ENCODE peak calls at places on chromosome 1, in eight cellular contexts. A is HepG2, M is GM23338, F is endothelial cell of umbilical vein, B is HCT116, N is K562, H is GM12878, Y is H1. X is an unnamed sample.

GRCh38 chr1:100538935-100539835 is 1.2 kb downstream of the GPR88 start:
- DNase-seq in A (no peak), M (peak; percentile 68), F (peak; percentile 32), B (no peak), N (no peak), H (no peak), Y (peak; percentile 71), X (no peak)

GRCh38 chr1:39639333-39640130 is at the start of gene HEYL:
- DNase-seq in A (peak; percentile 40), M (peak; percentile 92), F (no peak), B (peak; percentile 65), N (peak; percentile 97), H (no peak), Y (peak; percentile 94), X (no peak)

GRCh38 chr1:204706838-204707509 is 21.4 kb upstream of the LRRN2 start:
- DNase-seq in A (no peak), M (peak; percentile 84), F (no peak), B (no peak), N (no peak), H (no peak), Y (peak; percentile 69), X (no peak)

GRCh38 chr1:243268284-243268653 is 12.4 kb downstream of the SDCCAG8 start:
- DNase-seq in A (no peak), M (no peak), F (peak; percentile 92), B (peak; percentile 84), N (no peak), H (no peak), Y (no peak), X (no peak)

GRCh38 chr1:229156819-229157218 is 114.1 kb upstream of the RAB4A start:
- DNase-seq in A (peak; percentile 58), M (peak; percentile 50), F (no peak), B (peak; percentile 18), N (no peak), H (no peak), Y (no peak), X (no peak)

GRCh38 chr1:163766537-163766936 is 444.8 kb downstream of the NUF2 start:
- DNase-seq in A (no peak), M (no peak), F (no peak), B (no peak), N (no peak), H (no peak), Y (no peak), X (no peak)

GRCh38 chr1:47785561-47786271 is 211.5 kb downstream of the TRABD2B start:
- DNase-seq in A (peak; percentile 41), M (peak; percentile 60), F (no peak), B (no peak), N (no peak), H (no peak), Y (peak; percentile 53), X (no peak)

GRCh38 chr1:94044290-94044790 is 76.6 kb downstream of the ABCA4 start:
- DNase-seq in A (peak; percentile 66), M (no peak), F (peak; percentile 65), B (no peak), N (no peak), H (no peak), Y (no peak), X (no peak)

GRCh38 chr1:67052741-67053534 is 1.0 kb downstream of the SLC35D1 start:
- DNase-seq in A (peak; percentile 44), M (peak; percentile 36), F (peak; percentile 64), B (no peak), N (no peak), H (no peak), Y (no peak), X (no peak)

GRCh38 chr1:179926494-179927205 is 28.0 kb upstream of the CEP350 start:
- DNase-seq in A (no peak), M (no peak), F (no peak), B (no peak), N (no peak), H (no peak), Y (no peak), X (peak; percentile 5)

GRCh38 chr1:159008744-159009188 is 941 bp upstream of the IFI16 start:
- DNase-seq in A (no peak), M (no peak), F (no peak), B (no peak), N (no peak), H (peak; percentile 69), Y (no peak), X (no peak)

GRCh38 chr1:42282867-42283583 is 52.0 kb downstream of the FOXJ3 start:
- DNase-seq in A (no peak), M (no peak), F (peak; percentile 45), B (no peak), N (no peak), H (no peak), Y (no peak), X (no peak)

GRCh38 chr1:204989266-204990058 is 53.5 kb upstream of the CNTN2 start:
- DNase-seq in A (peak; percentile 46), M (peak; percentile 89), F (peak; percentile 76), B (peak; percentile 45), N (peak; percentile 90), H (no peak), Y (peak; percentile 90), X (no peak)

GRCh38 chr1:151277249-151277648 is 4.8 kb upstream of the ZNF687 start:
- DNase-seq in A (no peak), M (no peak), F (no peak), B (no peak), N (no peak), H (peak; percentile 51), Y (no peak), X (no peak)

GRCh38 chr1:110533230-110533629 is 14.3 kb upstream of the KCNA10 start:
- DNase-seq in A (no peak), M (no peak), F (no peak), B (no peak), N (no peak), H (no peak), Y (no peak), X (no peak)

GRCh38 chr1:226203693-226204092 is 17.2 kb upstream of the ACBD3 start:
- DNase-seq in A (no peak), M (no peak), F (no peak), B (no peak), N (no peak), H (no peak), Y (no peak), X (no peak)

DNA sequence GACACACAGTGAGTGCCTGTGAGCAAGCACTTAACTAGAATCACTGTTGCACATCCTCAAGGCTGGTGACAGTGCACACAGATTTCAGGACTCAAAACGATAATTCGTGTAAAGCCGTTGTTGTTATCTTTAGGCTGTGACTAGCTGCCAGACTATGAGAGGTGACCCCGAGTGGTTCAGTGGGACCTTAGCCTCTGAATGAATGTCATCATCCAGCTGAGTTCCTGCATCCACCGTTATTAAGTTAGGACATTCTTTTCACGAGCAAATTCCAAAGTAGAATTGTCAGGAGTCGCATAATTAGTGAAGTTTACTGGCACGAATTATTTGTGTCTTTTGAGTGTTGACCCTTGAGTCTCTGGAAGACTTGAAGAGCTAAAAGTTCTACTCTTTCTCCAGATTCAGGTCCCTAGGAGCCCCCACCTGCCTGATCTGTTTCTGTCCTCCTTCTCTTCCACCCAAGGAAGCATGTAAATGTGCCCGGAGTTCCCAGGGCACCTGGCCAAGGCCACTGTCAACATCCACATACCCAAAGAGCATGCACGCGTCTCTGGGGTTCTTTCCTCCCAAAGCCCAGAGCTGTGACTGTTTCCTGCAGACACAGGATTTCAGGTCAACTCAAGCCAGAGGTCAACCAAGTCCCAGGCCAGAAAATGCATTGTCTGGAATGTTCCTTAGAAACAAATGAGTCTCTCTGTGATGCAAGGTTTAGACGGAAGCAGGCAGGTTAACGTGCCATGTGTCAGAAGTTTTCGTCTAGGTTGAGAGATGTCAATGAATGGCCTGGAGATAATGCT is 207.2 kb downstream of the TOMM20 start:
- DNase-seq in A (peak; percentile 25), M (no peak), F (peak; percentile 78), B (no peak), N (no peak), H (no peak), Y (no peak), X (no peak)
- TF ChIP-seq POLR2AphosphoS5 in A (no peak), M (no peak), F (peak; percentile 36), B (no peak), N (no peak), H (no peak), Y (no peak), X (no peak)

GRCh38 chr1:3699596-3699995 is 47.3 kb downstream of the TP73 start:
- DNase-seq in A (no peak), M (no peak), F (no peak), B (no peak), N (no peak), H (no peak), Y (no peak), X (no peak)
- TF ChIP-seq EZH2 in A (no peak), M (no peak), F (no peak), B (no peak), N (no peak), H (no peak), Y (no peak), X (no peak)

DNA sequence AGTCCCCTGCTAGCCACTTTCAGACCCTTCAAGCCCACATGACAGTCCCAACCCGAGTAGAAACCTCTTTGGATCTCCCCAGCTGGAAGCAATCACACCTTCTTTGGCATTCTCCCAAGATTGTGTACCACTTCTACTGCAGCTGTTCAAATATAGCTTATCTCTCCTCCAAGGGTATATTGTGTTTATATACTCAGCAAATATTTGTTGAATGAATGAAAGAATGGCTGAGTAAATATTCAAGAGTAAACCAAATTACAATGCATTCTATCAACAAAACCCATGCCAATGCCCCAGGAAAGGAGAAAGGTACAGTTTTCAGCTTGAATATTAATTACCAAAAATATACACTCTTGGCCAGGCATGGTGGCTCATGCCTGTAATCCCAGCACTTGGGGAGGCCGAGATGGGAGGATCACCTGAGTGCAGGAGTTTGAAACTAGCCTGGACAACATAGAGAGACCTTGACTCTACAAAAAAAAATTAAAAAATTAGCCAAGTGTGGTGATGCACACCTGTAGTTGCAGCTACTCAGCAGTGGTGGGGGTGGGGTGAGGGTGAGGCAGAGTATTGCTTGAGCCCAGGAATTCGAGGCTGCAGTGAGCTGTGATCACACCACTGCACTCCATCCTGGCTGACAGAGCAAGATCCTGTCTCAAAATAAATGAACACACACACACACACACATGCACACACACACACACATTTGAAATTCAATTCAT is 68.5 kb downstream of the NIBAN1 start:
- DNase-seq in A (peak; percentile 23), M (no peak), F (no peak), B (no peak), N (no peak), H (no peak), Y (no peak), X (no peak)
- TF ChIP-seq POLR2AphosphoS5 in A (no peak), M (no peak), F (no peak), B (no peak), N (no peak), H (no peak), Y (no peak), X (no peak)

DNA sequence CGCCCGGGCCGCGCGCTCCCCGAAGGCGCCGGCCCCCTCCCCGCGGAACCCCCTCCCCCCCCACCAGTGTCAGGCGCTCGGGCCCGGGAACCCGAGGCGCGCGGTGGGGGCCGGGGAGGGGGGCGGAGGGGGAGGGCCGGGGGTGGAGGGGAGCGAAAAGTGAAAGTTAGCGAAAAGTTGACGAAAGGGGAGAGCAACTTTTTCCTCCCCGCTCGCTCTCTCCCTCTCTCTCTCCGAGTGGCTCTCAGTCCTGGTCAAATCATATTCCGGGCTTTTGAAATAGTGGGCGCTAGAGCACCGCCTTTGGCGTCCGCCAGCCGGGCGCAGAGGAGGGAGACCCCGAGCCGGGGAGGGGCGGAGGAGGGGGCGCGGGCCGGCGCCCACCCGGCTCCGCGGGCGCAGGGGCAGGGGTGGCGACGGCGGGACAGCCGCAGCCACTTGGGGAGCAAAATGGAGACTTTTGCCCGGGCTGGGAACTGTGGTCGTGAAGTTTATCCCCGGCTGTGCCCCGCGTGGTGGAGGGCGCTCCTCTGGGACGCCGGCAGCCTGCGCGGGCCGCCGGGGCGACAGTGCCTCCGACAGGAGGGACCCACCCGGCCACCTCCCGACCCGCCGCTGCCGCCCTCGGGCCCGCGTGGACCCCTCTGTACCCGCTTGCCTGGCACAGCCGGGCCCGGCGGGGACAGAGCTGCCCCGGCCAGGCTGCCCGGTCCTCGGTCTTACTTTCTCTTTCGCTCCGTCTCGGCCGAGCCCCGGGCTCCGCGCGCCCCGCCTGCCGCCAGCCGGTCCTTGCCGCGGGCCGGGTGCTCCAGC is 694 bp downstream of the PRDM16 start:
- DNase-seq in A (peak; percentile 64), M (peak; percentile 68), F (peak; percentile 17), B (peak; percentile 26), N (no peak), H (no peak), Y (peak; percentile 67), X (no peak)
- TF ChIP-seq EZH2 in A (no peak), M (peak; percentile 98), F (no peak), B (no peak), N (no peak), H (no peak), Y (no peak), X (no peak)

X was measured in SK-N-MC.